ENCODE peak calls at places on chromosomes 12 and 14, in five cellular contexts. Y is ovary, H is HepG2, M is A549, Z is stomach. V is an unnamed sample.

GRCh38 chr12:76085159-76085868 is 829 bp upstream of the NAP1L1 start:
- DNase-seq in Y (no peak), M (peak), Z (no peak), H (no peak), V (no peak)

GRCh38 chr12:72134934-72135333 is 137.2 kb upstream of the TRHDE start:
- DNase-seq in M (no peak), Z (no peak), H (no peak), Y (no peak), V (no peak)

GRCh38 chr14:74973003-74973614 is 17.7 kb upstream of the PGF start:
- DNase-seq in Y (no peak), H (no peak), M (no peak), Z (no peak), V (no peak)

GRCh38 chr12:54036620-54037359 is 3.9 kb downstream of the HOXC5 start:
- DNase-seq in H (no peak), Z (no peak), M (peak), Y (no peak), V (no peak)

GRCh38 chr12:24197517-24197916 is 248.0 kb upstream of the SOX5 start:
- DNase-seq in M (no peak), H (no peak), Z (no peak), Y (no peak), V (no peak)

GRCh38 chr12:121668750-121669524 is 517 bp downstream of the MORN3 start:
- DNase-seq in M (peak), Z (peak), H (peak), Y (peak), V (peak)

GRCh38 chr14:95507701-95508103 is 8.7 kb downstream of the SYNE3 start:
- DNase-seq in H (no peak), Z (peak), Y (peak), M (no peak), V (no peak)

GRCh38 chr14:31251028-31251958 is 43.7 kb upstream of the HECTD1 start:
- DNase-seq in H (no peak), M (no peak), Z (peak), Y (no peak), V (no peak)

GRCh38 chr14:91348861-91349465 is 68.7 kb downstream of the CCDC88C start:
- DNase-seq in Z (no peak), M (no peak), H (no peak), Y (no peak), V (no peak)

GRCh38 chr14:75657331-75657730 is 3.3 kb downstream of the ERG28 start:
- DNase-seq in H (no peak), Y (no peak), Z (no peak), M (no peak), V (no peak)

GRCh38 chr12:69698769-69699540 is at the start of gene BEST3:
- DNase-seq in Z (no peak), M (no peak), Y (no peak), H (no peak), V (no peak)

GRCh38 chr14:31479026-31479425 is 8.8 kb downstream of the GPR33 start:
- DNase-seq in Z (no peak), H (no peak), Y (no peak), M (no peak), V (no peak)

GRCh38 chr14:74955229-74955999 is at the start of gene PGF:
- DNase-seq in Z (peak), H (no peak), M (peak), Y (peak), V (peak)

GRCh38 chr12:1332327-1332726 is 262.1 kb downstream of the FBXL14 start:
- DNase-seq in M (no peak), Y (no peak), Z (peak), H (peak), V (no peak)

GRCh38 chr12:106031736-106032135 is 107.0 kb downstream of the NUAK1 start:
- DNase-seq in Y (no peak), H (no peak), Z (no peak), M (no peak), V (no peak)

GRCh38 chr14:64801800-64802199 is 77.9 kb downstream of the SPTB start:
- DNase-seq in Y (no peak), H (peak), M (peak), Z (no peak), V (peak)

GRCh38 chr14:60094306-60094897 is 2.7 kb downstream of the PCNX4 start:
- DNase-seq in H (peak), M (peak), Y (no peak), Z (no peak), V (no peak)

GRCh38 chr12:9707864-9708808 is 24.8 kb downstream of the CLECL1 start:
- DNase-seq in Z (peak), M (peak), Y (no peak), H (peak), V (peak)

GRCh38 chr12:44053550-44054243 is 217.8 kb downstream of the TMEM117 start:
- DNase-seq in Z (no peak), H (no peak), M (no peak), Y (no peak), V (no peak)

GRCh38 chr12:26845984-26846383 is 13.0 kb upstream of the ITPR2 start:
- DNase-seq in M (no peak), Y (no peak), Z (no peak), H (peak), V (no peak)

GRCh38 chr14:51677276-51677675 is 25.6 kb downstream of the FRMD6 start:
- DNase-seq in Y (no peak), M (no peak), H (no peak), Z (no peak), V (no peak)

GRCh38 chr14:50156111-50156510 is 39.7 kb upstream of the VCPKMT start:
- DNase-seq in Z (no peak), H (no peak), M (no peak), Y (no peak), V (no peak)

GRCh38 chr12:64782181-64782580 is 23.0 kb upstream of the GNS start:
- DNase-seq in M (no peak), Y (no peak), Z (no peak), H (no peak), V (no peak)

GRCh38 chr14:102944448-102945330 is 22.2 kb downstream of the AMN start:
- DNase-seq in H (no peak), M (no peak), Z (no peak), Y (no peak), V (no peak)

GRCh38 chr12:54182981-54183380 is 5.8 kb downstream of the SMUG1 start:
- DNase-seq in Y (no peak), Z (no peak), M (no peak), H (no peak), V (no peak)

GRCh38 chr14:100239840-100240724 is 1.1 kb downstream of the YY1 start:
- DNase-seq in M (peak), Y (peak), Z (peak), H (peak), V (no peak)

GRCh38 chr12:3380200-3381020 is 110.6 kb upstream of the PRMT8 start:
- DNase-seq in H (no peak), Y (peak), M (no peak), Z (no peak), V (no peak)

GRCh38 chr12:91215940-91216454 is 33.4 kb upstream of the DCN start:
- DNase-seq in Y (no peak), Z (no peak), H (no peak), M (peak), V (no peak)
- TF ChIP-seq EP300 in Y (no peak), Z (no peak), H (no peak), M (no peak), V (no peak)

DNA sequence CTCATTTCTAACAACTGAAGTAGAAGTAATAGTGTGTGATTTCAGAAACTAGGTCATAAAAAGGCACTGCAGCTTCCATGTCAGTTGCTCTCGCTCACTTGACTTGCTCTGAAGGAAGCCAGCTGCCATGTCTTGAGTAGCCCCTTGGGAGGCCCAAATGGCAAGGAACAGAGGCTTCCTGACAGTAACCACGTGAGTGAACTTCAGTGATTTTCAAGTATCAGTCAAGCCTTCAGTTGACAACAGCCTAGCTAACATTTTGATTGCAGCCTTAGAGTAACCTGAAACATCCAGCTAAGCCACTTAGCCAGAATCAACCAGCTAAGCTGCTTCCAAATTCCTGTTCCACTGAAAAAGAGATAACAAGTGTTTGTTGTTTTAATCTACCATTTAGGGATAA is 26.7 kb downstream of the TOGARAM1 start:
- DNase-seq in H (no peak), M (no peak), Z (no peak), Y (no peak), V (no peak)
- TF ChIP-seq EP300 in H (no peak), M (no peak), Z (no peak), Y (no peak), V (no peak)

GRCh38 chr12:6078378-6079083 is 45.9 kb downstream of the VWF start:
- DNase-seq in Y (no peak), M (no peak), H (no peak), Z (no peak), V (no peak)
- TF ChIP-seq EP300 in Y (no peak), M (no peak), H (no peak), Z (no peak), V (no peak)

DNA sequence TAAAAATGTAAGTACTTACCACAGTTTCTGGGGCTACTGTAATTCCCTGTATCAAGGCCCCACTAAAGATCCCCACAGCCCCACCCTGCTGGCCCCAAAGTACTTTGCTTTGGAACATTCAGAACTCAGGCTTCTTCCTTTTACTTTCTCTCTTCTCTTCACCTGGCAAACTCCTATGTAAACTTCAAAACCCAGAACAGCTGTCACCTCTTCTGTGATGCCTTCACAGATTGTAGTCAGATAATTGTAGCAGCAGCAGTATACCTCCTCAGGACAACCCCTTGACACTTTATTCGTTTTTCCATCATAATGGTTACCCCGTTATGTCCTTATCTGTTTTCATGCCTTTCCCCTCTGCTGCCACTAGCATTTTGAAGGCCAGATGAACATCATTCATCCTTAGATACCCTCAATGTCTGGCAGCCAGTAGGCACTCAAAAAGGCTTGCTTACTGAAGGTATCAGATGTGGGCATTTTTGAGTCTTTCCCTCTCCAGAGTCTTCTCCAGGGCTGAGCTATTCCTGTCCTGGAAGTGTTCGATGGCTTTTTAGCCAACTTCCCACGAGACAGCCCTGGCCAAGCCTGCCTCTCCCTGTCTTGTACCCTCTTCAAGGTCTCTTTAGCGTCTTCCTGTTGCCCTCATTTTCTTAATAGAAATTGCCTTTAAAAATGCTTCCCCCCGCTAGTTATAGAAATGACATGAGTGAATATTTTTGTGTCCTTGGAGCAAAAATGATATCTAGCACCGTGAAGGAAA is 7.4 kb downstream of the PLBD2 start:
- DNase-seq in H (no peak), M (no peak), Y (no peak), Z (no peak), V (no peak)
- TF ChIP-seq EP300 in H (no peak), M (no peak), Y (no peak), Z (no peak), V (no peak)